ENCODE peak calls at places on chromosomes 16 and 17, in ten cellular contexts. O, E, P, A, G, W, X, M, Y and S are unnamed samples.

GRCh38 chr17:48054238-48055185 is 6.4 kb downstream of the NFE2L1 start:
- DNase-seq in O (peak), E (no peak), P (peak), A (no peak), G (no peak), W (peak), X (peak), M (peak), Y (no peak), S (peak)

GRCh38 chr17:76234354-76234679 is 6.0 kb downstream of the RNF157 start:
- DNase-seq in O (no peak), E (peak), P (no peak), A (no peak), G (no peak), W (no peak), X (no peak), M (no peak), Y (no peak), S (no peak)

GRCh38 chr16:31109622-31110021 is 1.4 kb downstream of the BCKDK start:
- DNase-seq in O (no peak), E (no peak), P (no peak), A (no peak), G (no peak), W (no peak), X (no peak), M (no peak), Y (no peak), S (no peak)

GRCh38 chr17:80762076-80762475 is 217.4 kb downstream of the RPTOR start:
- DNase-seq in O (no peak), E (no peak), P (no peak), A (no peak), G (no peak), W (no peak), X (no peak), M (no peak), Y (no peak), S (no peak)

GRCh38 chr17:42087042-42087701 is 11.1 kb downstream of the ZNF385C start:
- DNase-seq in O (no peak), E (no peak), P (no peak), A (no peak), G (no peak), W (no peak), X (no peak), M (no peak), Y (no peak), S (no peak)

GRCh38 chr16:1264257-1265089 is 8.6 kb downstream of the TPSD1 start:
- DNase-seq in O (no peak), E (no peak), P (no peak), A (no peak), G (no peak), W (no peak), X (no peak), M (no peak), Y (no peak), S (no peak)

GRCh38 chr16:2156025-2156848 is 655 bp downstream of the TRAF7 start:
- DNase-seq in O (peak), E (peak), P (no peak), A (no peak), G (no peak), W (peak), X (peak), M (peak), Y (no peak), S (peak)

GRCh38 chr17:338442-339192 is 14.0 kb downstream of the RPH3AL start:
- DNase-seq in O (no peak), E (no peak), P (peak), A (no peak), G (no peak), W (peak), X (no peak), M (no peak), Y (no peak), S (peak)

GRCh38 chr16:55944377-55944802 is 69.2 kb upstream of the CES5A start:
- DNase-seq in O (peak), E (peak), P (peak), A (peak), G (no peak), W (peak), X (peak), M (peak), Y (peak), S (peak)

GRCh38 chr17:66299721-66300120 is 2.7 kb upstream of the PRKCA start:
- DNase-seq in O (peak), E (no peak), P (no peak), A (no peak), G (no peak), W (no peak), X (no peak), M (no peak), Y (no peak), S (no peak)

GRCh38 chr16:27824006-27824405 is 239.5 kb downstream of the GSG1L start:
- DNase-seq in O (no peak), E (no peak), P (peak), A (no peak), G (no peak), W (no peak), X (no peak), M (no peak), Y (no peak), S (no peak)

GRCh38 chr16:10368984-10369551 is 16.8 kb upstream of the ATF7IP2 start:
- DNase-seq in O (no peak), E (no peak), P (no peak), A (no peak), G (peak), W (no peak), X (peak), M (no peak), Y (no peak), S (no peak)

GRCh38 chr17:78120971-78121800 is 7.4 kb downstream of the TMC6 start:
- DNase-seq in O (no peak), E (no peak), P (no peak), A (no peak), G (no peak), W (no peak), X (no peak), M (no peak), Y (no peak), S (no peak)

GRCh38 chr16:31213877-31214704 is at the start of gene TRIM72:
- DNase-seq in O (no peak), E (no peak), P (no peak), A (no peak), G (no peak), W (no peak), X (no peak), M (no peak), Y (no peak), S (no peak)

GRCh38 chr17:57097832-57098421 is 12.9 kb downstream of the AKAP1 start:
- DNase-seq in O (peak), E (peak), P (no peak), A (no peak), G (peak), W (no peak), X (peak), M (peak), Y (no peak), S (peak)

GRCh38 chr17:80498242-80498919 is 22.0 kb upstream of the NPTX1 start:
- DNase-seq in O (peak), E (no peak), P (no peak), A (no peak), G (no peak), W (peak), X (peak), M (peak), Y (no peak), S (peak)

GRCh38 chr16:88655053-88655732 is 4.3 kb upstream of the CYBA start:
- DNase-seq in O (no peak), E (no peak), P (no peak), A (no peak), G (no peak), W (no peak), X (no peak), M (no peak), Y (no peak), S (no peak)

GRCh38 chr17:969767-970387 is 9.7 kb downstream of the NXN start:
- DNase-seq in O (no peak), E (no peak), P (no peak), A (no peak), G (no peak), W (no peak), X (no peak), M (no peak), Y (no peak), S (peak)

GRCh38 chr16:27847030-27847550 is 216.4 kb downstream of the GSG1L start:
- DNase-seq in O (peak), E (peak), P (peak), A (no peak), G (no peak), W (no peak), X (no peak), M (peak), Y (no peak), S (peak)

GRCh38 chr16:972316-973002 is 1.7 kb upstream of the LMF1 start:
- DNase-seq in O (no peak), E (no peak), P (no peak), A (no peak), G (no peak), W (no peak), X (no peak), M (no peak), Y (no peak), S (no peak)

GRCh38 chr17:66677201-66677981 is 157.5 kb upstream of the CACNG5 start:
- DNase-seq in O (peak), E (peak), P (peak), A (no peak), G (no peak), W (no peak), X (peak), M (peak), Y (no peak), S (peak)

GRCh38 chr16:78567713-78568112 is 468.3 kb downstream of the WWOX start:
- DNase-seq in O (no peak), E (no peak), P (no peak), A (no peak), G (no peak), W (no peak), X (no peak), M (no peak), Y (no peak), S (no peak)

GRCh38 chr16:89505204-89506112 is 2.7 kb upstream of the SPG7 start:
- DNase-seq in O (peak), E (peak), P (peak), A (peak), G (peak), W (peak), X (peak), M (peak), Y (peak), S (peak)

GRCh38 chr17:41717408-41718286 is 5.5 kb downstream of the GAST start:
- DNase-seq in O (peak), E (peak), P (no peak), A (no peak), G (no peak), W (no peak), X (peak), M (peak), Y (no peak), S (peak)

GRCh38 chr16:9446471-9447194 is 355.2 kb downstream of the HAPSTR1 start:
- DNase-seq in O (no peak), E (no peak), P (no peak), A (no peak), G (no peak), W (no peak), X (no peak), M (no peak), Y (no peak), S (no peak)

GRCh38 chr16:79659352-79659751 is 58.8 kb upstream of the MAF start:
- DNase-seq in O (no peak), E (no peak), P (no peak), A (no peak), G (no peak), W (no peak), X (no peak), M (no peak), Y (no peak), S (no peak)

GRCh38 chr16:79661578-79661977 is 61.0 kb upstream of the MAF start:
- DNase-seq in O (no peak), E (no peak), P (no peak), A (no peak), G (no peak), W (no peak), X (no peak), M (no peak), Y (no peak), S (no peak)

GRCh38 chr16:79656537-79657115 is 56.1 kb upstream of the MAF start:
- DNase-seq in O (no peak), E (no peak), P (no peak), A (no peak), G (no peak), W (no peak), X (no peak), M (no peak), Y (no peak), S (no peak)

GRCh38 chr16:79662122-79662521 is 61.6 kb upstream of the MAF start:
- DNase-seq in O (no peak), E (no peak), P (no peak), A (no peak), G (no peak), W (no peak), X (no peak), M (no peak), Y (no peak), S (no peak)

DNA sequence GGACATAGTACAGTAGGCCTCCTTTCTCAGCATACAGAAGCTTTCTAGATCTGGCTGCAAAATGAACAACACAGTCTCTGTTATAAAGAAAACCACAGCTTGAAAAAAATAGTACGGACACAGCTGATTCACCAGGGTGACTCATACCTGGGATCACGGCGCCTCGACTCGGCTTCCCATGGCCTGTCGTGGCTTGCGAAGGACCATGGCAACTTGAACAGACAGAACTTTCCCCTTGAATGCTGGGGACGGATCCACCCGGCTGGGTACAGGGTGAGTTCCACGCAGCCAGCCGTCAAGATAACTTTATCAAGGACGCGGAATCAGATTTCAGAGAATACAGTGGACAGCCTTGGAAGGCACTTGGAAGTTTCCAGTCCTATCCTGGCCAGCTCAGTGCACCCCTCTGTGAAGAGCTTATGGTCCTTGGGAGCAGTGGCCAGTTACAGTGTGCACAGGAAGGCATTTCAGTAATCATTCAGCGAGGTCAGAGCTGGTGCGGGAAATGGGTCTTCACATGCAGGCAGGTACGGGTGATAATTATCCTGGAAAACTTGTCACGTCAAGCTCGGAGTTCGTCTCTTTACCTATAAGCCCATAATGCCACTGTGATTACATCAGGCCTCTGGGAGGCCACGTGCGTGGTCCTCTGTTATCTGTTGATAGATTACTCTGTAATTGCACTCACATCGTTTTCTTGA is 57.9 kb upstream of the MAF start:
- DNase-seq in O (peak), E (peak), P (peak), A (no peak), G (peak), W (no peak), X (peak), M (peak), Y (no peak), S (peak)
- H3K4me3 ChIP-seq in O (no peak), E (no peak), P (no peak), A (no peak), G (no peak), W (no peak), X (no peak), M (no peak), Y (no peak), S (no peak)

GRCh38 chr16:85553436-85554113 is 59.5 kb upstream of the GSE1 start:
- DNase-seq in O (peak), E (peak), P (no peak), A (no peak), G (no peak), W (peak), X (peak), M (peak), Y (no peak), S (peak)
- TF ChIP-seq CTCF in O (no peak), E (peak), P (no peak), A (peak), G (peak), W (no peak), X (no peak), M (no peak), Y (no peak), S (peak)

GRCh38 chr17:81902653-81903414 is 796 bp downstream of the NPB start:
- DNase-seq in O (no peak), E (no peak), P (no peak), A (no peak), G (no peak), W (peak), X (no peak), M (no peak), Y (no peak), S (no peak)
- H3K4me3 ChIP-seq in O (no peak), E (no peak), P (no peak), A (no peak), G (no peak), W (no peak), X (peak), M (no peak), Y (no peak), S (peak)

DNA sequence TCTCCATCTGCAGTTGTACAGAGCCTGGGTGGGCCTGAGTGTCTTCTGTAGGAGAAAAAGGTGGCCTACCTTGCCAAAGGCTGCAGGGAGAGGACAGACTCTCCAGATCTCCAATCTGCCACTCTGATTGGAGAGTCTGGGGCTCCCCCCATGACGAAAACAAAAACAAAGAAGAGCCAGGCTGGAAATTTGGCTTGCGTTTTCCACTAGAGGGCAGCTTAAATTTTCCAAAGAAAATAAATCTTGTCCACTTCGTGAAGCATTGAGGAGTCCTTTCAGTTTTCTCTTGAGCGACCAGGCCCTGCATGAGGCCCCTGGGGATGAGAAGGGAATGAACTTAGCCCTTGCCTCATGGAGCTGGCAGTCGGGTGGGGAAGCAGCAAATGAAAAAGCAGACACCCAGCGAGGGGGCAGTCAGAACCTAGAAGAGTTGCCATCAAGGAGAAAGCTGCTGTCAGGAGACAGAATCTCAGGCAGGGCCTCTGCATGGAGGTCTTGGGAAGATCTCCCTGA is 8.2 kb upstream of the SHCBP1 start:
- DNase-seq in O (peak), E (peak), P (no peak), A (no peak), G (no peak), W (no peak), X (peak), M (peak), Y (no peak), S (peak)
- TF ChIP-seq CTCF in O (peak), E (peak), P (no peak), A (no peak), G (peak), W (no peak), X (peak), M (peak), Y (no peak), S (peak)

DNA sequence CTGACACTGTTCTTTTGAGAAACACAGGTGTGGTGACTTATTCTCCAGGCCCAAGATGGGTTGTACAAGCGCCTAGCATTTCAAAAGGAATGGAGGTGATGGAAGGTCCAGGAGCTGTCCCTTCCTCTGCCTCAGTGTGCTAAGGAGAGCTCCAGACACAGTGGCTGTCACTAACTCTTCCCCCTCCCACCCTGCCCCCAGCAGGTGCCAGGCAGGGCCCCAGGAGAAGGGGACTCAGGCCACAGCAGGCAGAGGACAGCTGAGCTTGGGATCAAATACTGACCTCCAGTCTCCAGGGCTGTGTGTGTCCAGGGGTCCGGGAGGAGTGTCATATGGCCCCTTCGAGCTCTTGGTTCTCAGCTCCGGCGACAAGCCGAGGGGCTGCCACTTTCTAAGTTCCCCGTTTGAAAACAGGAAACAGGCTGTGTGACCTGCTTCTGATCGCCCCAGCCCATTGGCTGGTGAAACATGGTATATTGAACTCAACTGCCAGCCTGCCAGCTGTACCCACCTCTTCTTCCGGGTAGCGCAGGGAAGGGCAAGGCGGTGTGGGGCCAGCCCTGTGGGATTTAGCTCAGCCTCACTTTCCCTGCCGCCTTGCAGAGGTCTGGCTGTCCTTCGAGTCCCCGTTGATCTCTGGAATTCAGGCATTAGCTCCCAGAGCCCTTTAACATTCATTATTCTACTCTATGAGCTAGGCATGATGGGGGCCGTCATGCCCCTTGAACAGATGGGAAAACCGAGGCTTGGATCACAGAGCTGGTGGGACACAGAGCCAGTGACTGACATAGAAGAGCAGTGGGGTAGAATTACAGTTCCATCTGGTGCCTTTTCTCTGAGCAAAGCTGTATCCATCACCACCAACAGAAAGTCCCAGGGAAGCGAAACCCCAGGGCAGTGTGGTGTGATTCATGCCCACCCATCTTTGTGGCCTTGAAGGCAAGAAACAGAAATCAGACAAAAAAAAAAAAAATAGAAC is at the start of gene SNX20:
- DNase-seq in O (no peak), E (no peak), P (peak), A (no peak), G (no peak), W (no peak), X (no peak), M (no peak), Y (peak), S (no peak)
- H3K4me3 ChIP-seq in O (no peak), E (no peak), P (no peak), A (no peak), G (no peak), W (no peak), X (no peak), M (no peak), Y (peak), S (no peak)

DNA sequence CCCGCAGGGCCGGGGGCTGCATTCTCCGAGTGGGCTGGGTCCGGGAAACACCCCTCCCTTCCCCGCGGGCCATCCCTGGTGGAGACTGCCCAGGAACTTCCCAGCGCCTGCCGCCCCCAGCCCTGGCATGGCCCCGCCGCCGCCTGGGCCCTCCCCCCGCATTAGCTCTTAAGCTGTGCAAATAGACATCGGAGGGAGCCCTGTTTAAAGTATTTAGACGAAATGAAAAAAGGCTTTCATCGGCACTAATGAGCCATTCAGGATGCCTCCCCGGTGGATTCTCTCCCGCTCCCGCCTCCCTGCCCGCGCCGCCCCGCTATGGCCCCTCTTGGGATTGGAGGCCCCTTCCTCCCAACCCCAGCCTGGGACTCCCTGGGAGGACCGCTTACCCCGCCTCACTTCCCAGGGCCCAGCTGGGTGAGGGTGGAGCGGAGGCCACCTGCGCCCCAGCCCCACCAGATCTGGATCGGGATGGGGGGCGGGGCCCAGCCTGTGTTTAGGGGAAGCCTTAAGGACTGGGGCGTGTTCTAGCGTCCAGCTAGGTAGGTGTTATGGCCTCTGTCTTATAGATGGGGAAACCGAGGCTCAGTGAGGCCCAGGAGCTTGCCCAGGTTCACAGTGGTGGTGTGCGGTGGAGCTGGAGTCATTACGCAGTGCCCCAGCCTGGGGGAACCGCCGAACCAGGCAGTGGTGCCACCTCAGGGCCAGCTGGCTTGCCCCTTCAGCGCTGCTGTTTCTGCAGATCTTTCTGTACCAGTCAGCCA is 19.7 kb downstream of the SEZ6 start:
- DNase-seq in O (no peak), E (no peak), P (no peak), A (no peak), G (no peak), W (no peak), X (no peak), M (no peak), Y (no peak), S (no peak)
- TF ChIP-seq CTCF in O (no peak), E (no peak), P (no peak), A (no peak), G (no peak), W (no peak), X (no peak), M (no peak), Y (no peak), S (no peak)

GRCh38 chr17:27181935-27182334 is 112.0 kb upstream of the WSB1 start:
- DNase-seq in O (no peak), E (no peak), P (no peak), A (no peak), G (no peak), W (no peak), X (no peak), M (no peak), Y (no peak), S (no peak)
- H3K4me3 ChIP-seq in O (no peak), E (no peak), P (no peak), A (no peak), G (no peak), W (no peak), X (no peak), M (no peak), Y (no peak), S (no peak)